ENCODE peak calls at places on chromosome 7, in eight cellular contexts. B is H54; N is kidney glomerular epithelial cell; R is stimulated activated CD4-positive, alpha-beta T cell treated with anti-CD3 and anti-CD28 coated beads, Interleukin-2, amount 100 ng/mL, for 24 hours; K is fibroblast of lung; G is NCI-H1436; M is cardiac muscle cell; S is T47D. T is an unnamed sample.
A peak's percentile ranks its signal among the peaks of the same experiment; 100 is the strongest.

GRCh38 chr7:116802784-116803183 is 59.6 kb upstream of the CAPZA2 start:
- DNase-seq in B (no peak), N (peak; percentile 58), R (peak; percentile 11), K (peak; percentile 84), G (no peak), M (peak; percentile 71), S (no peak), T (no peak)

GRCh38 chr7:47403341-47403866 is 178.5 kb downstream of the TNS3 start:
- DNase-seq in B (no peak), N (peak; percentile 13), R (no peak), K (no peak), G (no peak), M (no peak), S (no peak), T (no peak)

GRCh38 chr7:114569160-114569559 is 154.5 kb downstream of the FOXP2 start:
- DNase-seq in B (no peak), N (no peak), R (no peak), K (no peak), G (no peak), M (no peak), S (no peak), T (no peak)

GRCh38 chr7:49279886-49280285 is 355.5 kb downstream of the CDC14C start:
- DNase-seq in B (no peak), N (no peak), R (no peak), K (no peak), G (no peak), M (no peak), S (no peak), T (no peak)

GRCh38 chr7:21355406-21355874 is 72.4 kb upstream of the SP4 start:
- DNase-seq in B (no peak), N (no peak), R (peak; percentile 44), K (no peak), G (no peak), M (no peak), S (no peak), T (no peak)

GRCh38 chr7:82444220-82445049 is 858 bp upstream of the CACNA2D1 start:
- DNase-seq in B (no peak), N (no peak), R (no peak), K (no peak), G (no peak), M (no peak), S (peak; percentile 69), T (no peak)

GRCh38 chr7:95867309-95867708 is 95.0 kb downstream of the DYNC1I1 start:
- DNase-seq in B (no peak), N (no peak), R (no peak), K (no peak), G (peak; percentile 64), M (no peak), S (no peak), T (no peak)

GRCh38 chr7:47893721-47894365 is 54.4 kb downstream of the PKD1L1 start:
- DNase-seq in B (no peak), N (no peak), R (no peak), K (no peak), G (no peak), M (no peak), S (no peak), T (no peak)

GRCh38 chr7:112014347-112014746 is 191.9 kb downstream of the DOCK4 start:
- DNase-seq in B (no peak), N (no peak), R (no peak), K (no peak), G (no peak), M (no peak), S (no peak), T (no peak)

GRCh38 chr7:92674379-92674778 is 84.2 kb upstream of the FAM133B start:
- DNase-seq in B (no peak), N (no peak), R (no peak), K (no peak), G (no peak), M (no peak), S (no peak), T (no peak)

GRCh38 chr7:32511791-32512190 is 16.5 kb downstream of the AVL9 start:
- DNase-seq in B (no peak), N (no peak), R (no peak), K (no peak), G (no peak), M (peak; percentile 77), S (no peak), T (no peak)

T was measured in HuH-7.5.